ENCODE peak calls at places on chromosomes 12 and 14, in six cellular contexts. R is H1, S is HepG2, T is GM12878, A is K562, B is SK-N-SH. J is an unnamed sample.
A peak's percentile ranks its signal among the peaks of the same experiment; 100 is the strongest.

GRCh38 chr12:93857279-93857894 is 180.2 kb downstream of the CRADD start:
- DNase-seq in R (no peak), S (no peak), T (no peak), A (no peak), B (no peak), J (no peak)

GRCh38 chr12:93325855-93326254 is 51.9 kb upstream of the NUDT4 start:
- DNase-seq in R (no peak), S (no peak), T (no peak), A (no peak), B (no peak), J (no peak)

GRCh38 chr14:68526420-68527105 is 266.3 kb downstream of the ZFP36L1 start:
- DNase-seq in R (no peak), S (no peak), T (no peak), A (no peak), B (no peak), J (no peak)

GRCh38 chr14:94079891-94080605 is 954 bp downstream of the DDX24 start:
- DNase-seq in R (no peak), S (peak; percentile 11), T (no peak), A (no peak), B (no peak), J (no peak)

GRCh38 chr14:77804592-77804991 is 4.7 kb downstream of the ADCK1 start:
- DNase-seq in R (peak; percentile 84), S (peak; percentile 27), T (no peak), A (peak; percentile 51), B (no peak), J (no peak)

GRCh38 chr14:37197421-37198272 is at the start of gene MIPOL1:
- DNase-seq in R (peak; percentile 83), S (peak; percentile 79), T (no peak), A (peak; percentile 90), B (peak; percentile 25), J (no peak)

GRCh38 chr14:64387232-64387737 is 868 bp upstream of the MTHFD1 start:
- DNase-seq in R (no peak), S (peak; percentile 10), T (no peak), A (peak; percentile 48), B (peak; percentile 52), J (no peak)

GRCh38 chr12:95582230-95583058 is 31.2 kb upstream of the USP44 start:
- DNase-seq in R (no peak), S (peak; percentile 37), T (no peak), A (peak; percentile 11), B (peak; percentile 43), J (no peak)

GRCh38 chr12:122062832-122063690 is 15.5 kb upstream of the MLXIP start:
- DNase-seq in R (no peak), S (peak; percentile 71), T (no peak), A (peak; percentile 80), B (peak; percentile 51), J (peak; percentile 38)

DNA sequence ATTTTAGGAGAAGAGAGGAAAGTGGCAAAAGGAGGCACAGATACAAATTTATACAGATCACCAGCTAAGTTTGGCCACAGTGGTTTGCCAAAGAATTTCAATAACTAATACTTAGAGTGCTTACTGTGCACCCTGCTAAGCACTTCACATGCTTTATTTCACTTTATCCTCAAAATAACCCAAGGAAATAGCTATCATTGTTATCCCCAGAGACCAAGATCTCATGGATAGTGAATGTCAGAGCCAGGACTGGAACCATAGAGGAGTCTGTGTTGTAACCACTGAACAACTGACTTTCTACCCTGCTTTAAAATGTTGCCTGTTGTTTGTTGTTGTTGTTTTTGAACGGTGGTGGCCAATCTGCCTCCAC is 1.3 kb upstream of the TCP11L2 start:
- DNase-seq in R (no peak), S (no peak), T (no peak), A (no peak), B (no peak), J (no peak)
- H3K4me3 ChIP-seq in R (no peak overlapping the region), S (peak overlapping the region; percentile 83), T (no peak overlapping the region), A (no peak overlapping the region), B (no peak overlapping the region), J (no peak overlapping the region)

GRCh38 chr14:21074398-21075272 is 4.5 kb downstream of the ARHGEF40 start:
- DNase-seq in R (no peak), S (no peak), T (no peak), A (no peak), B (no peak), J (no peak)
- TF ChIP-seq POLR2AphosphoS5 in R (no peak), S (no peak), T (no peak), A (no peak), B (no peak), J (no peak)

GRCh38 chr14:54483848-54484247 is 4.9 kb downstream of the GMFB start:
- DNase-seq in R (no peak), S (no peak), T (no peak), A (no peak), B (no peak), J (no peak)

GRCh38 chr14:54481695-54482094 is 7.1 kb downstream of the GMFB start:
- DNase-seq in R (no peak), S (no peak), T (no peak), A (no peak), B (no peak), J (no peak)

GRCh38 chr14:54480830-54481562 is 7.8 kb downstream of the GMFB start:
- DNase-seq in R (no peak), S (no peak), T (no peak), A (no peak), B (no peak), J (no peak)

GRCh38 chr14:54486685-54487084 is 2.1 kb downstream of the GMFB start:
- DNase-seq in R (no peak), S (no peak), T (no peak), A (peak; percentile 67), B (no peak), J (no peak)

DNA sequence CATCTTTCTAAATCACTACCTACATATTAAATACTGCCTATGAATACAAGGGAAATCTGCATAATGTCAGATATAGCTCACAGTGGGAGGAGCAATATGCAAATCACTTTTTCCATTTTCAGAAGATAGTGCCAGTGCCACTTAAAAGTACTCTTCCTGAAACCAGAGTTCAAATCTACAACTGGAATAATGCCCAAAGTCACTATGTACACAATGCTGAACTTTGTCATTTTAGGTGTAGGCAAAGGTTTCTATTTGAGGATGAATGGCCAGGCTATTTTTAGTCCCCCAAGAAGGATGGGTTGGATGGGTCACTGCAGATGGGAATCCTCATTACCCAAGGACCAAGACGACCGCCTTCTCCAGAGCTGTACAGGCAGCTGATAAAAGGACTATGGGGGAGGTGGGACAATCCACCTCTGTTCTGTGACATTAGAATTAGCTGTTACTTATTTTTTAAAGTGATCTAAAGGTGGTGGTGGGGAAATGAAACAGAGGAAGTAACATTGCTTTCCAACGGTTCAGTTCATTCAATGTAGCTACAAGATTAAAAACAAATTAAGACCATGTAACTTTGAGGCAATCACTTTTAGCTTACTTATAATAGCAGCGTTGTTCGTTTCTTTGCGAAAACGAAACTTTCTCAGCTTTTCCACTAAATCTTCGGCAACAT is 5.6 kb downstream of the GMFB start:
- DNase-seq in R (no peak), S (peak; percentile 76), T (no peak), A (no peak), B (no peak), J (no peak)
- TF ChIP-seq GABPA in R (no peak), S (no peak), T (no peak), A (no peak), B (no peak), J (no peak)

GRCh38 chr12:116431677-116432300 is 127.4 kb upstream of the MAP1LC3B2 start:
- DNase-seq in R (no peak), S (no peak), T (no peak), A (no peak), B (no peak), J (no peak)

GRCh38 chr12:116432321-116432750 is 126.8 kb upstream of the MAP1LC3B2 start:
- DNase-seq in R (no peak), S (no peak), T (no peak), A (no peak), B (no peak), J (no peak)

GRCh38 chr12:116435984-116436383 is 123.2 kb upstream of the MAP1LC3B2 start:
- DNase-seq in R (no peak), S (no peak), T (no peak), A (no peak), B (no peak), J (no peak)

GRCh38 chr12:116436561-116437249 is 122.5 kb upstream of the MAP1LC3B2 start:
- DNase-seq in R (no peak), S (peak; percentile 62), T (no peak), A (no peak), B (no peak), J (no peak)

DNA sequence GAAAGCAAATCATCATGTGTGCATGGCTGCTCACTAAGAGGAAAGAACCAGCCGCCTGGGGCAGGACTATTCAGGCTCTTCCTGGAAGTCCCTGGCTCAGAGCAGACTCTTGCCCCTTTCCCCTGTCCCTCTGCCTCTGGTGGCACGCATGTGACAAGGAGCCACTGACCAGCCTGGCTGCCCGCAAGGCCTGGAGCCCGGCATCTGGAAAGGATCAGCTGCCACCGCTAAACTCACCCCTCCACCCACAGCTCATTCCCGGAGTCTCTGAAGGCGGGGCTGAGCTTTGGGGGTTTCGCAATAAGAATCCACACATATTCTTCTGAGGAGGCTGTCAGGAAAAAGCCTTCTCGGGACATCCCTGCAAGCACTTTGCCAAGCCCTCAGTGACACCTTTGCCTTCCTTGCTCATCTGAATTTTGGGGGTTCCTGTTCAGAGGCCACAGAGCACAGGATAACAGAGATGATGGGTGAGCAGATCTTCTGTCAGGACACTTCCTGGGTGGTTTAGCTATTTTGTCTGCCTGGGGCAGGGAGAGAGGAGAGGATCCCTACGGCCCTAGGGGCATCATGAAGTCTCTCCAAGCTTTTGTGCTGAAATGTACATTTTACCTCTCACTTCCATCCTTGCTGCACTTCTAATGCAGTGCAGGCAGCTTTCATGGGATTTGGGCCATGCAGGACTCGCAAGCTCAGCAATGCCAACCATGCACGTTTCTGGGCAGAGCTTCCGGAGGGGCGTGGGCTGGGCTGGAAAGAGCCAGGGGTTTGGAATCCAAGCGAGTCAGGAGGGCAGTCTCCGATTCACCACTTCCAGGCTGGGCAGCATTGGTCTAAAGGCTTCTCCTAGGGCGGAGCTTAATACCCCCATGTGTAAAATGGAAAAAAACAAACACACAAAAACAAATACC is 124.8 kb upstream of the MAP1LC3B2 start:
- DNase-seq in R (peak; percentile 61), S (no peak), T (no peak), A (peak; percentile 46), B (peak; percentile 87), J (peak; percentile 24)
- H3K4me3 ChIP-seq in R (no peak overlapping the region), S (no peak overlapping the region), T (no peak overlapping the region), A (no peak overlapping the region), B (peak overlapping the region; percentile 66), J (no peak overlapping the region)

J was measured in HL-60.